ENCODE peak calls at places on chromosomes 13 and 19, in ten cellular contexts. One of them, this sample, is unnamed.

GRCh38 chr19:10565028-10565566 is 713 bp downstream of the KRI1 start:
- DNase-seq in body of pancreas: peak
- DNase-seq in fibroblast of lung: peak
- DNase-seq in kidney epithelial cell: no peak
- DNase-seq in endothelial cell of umbilical vein: peak
- DNase-seq in AG09309: no peak
- DNase-seq in astrocyte: no peak
- DNase-seq in cardiac fibroblast: peak
- DNase-seq in psoas muscle: peak
- DNase-seq in suprapubic skin: no peak
- DNase-seq in this sample: no peak

GRCh38 chr13:112469071-112469745 is 93.1 kb downstream of the SPACA7 start:
- DNase-seq in body of pancreas: no peak
- DNase-seq in fibroblast of lung: no peak
- DNase-seq in kidney epithelial cell: no peak
- DNase-seq in endothelial cell of umbilical vein: no peak
- DNase-seq in AG09309: no peak
- DNase-seq in astrocyte: no peak
- DNase-seq in cardiac fibroblast: no peak
- DNase-seq in psoas muscle: no peak
- DNase-seq in suprapubic skin: no peak
- DNase-seq in this sample: no peak

GRCh38 chr13:32048816-32049215 is 17.2 kb downstream of the FRY start:
- DNase-seq in body of pancreas: no peak
- DNase-seq in fibroblast of lung: no peak
- DNase-seq in kidney epithelial cell: no peak
- DNase-seq in endothelial cell of umbilical vein: peak
- DNase-seq in AG09309: no peak
- DNase-seq in astrocyte: no peak
- DNase-seq in cardiac fibroblast: peak
- DNase-seq in psoas muscle: no peak
- DNase-seq in suprapubic skin: no peak
- DNase-seq in this sample: peak

GRCh38 chr13:76936736-76937135 is 11.6 kb upstream of the ACOD1 start:
- DNase-seq in body of pancreas: no peak
- DNase-seq in fibroblast of lung: peak
- DNase-seq in kidney epithelial cell: no peak
- DNase-seq in endothelial cell of umbilical vein: no peak
- DNase-seq in AG09309: no peak
- DNase-seq in astrocyte: no peak
- DNase-seq in cardiac fibroblast: peak
- DNase-seq in psoas muscle: no peak
- DNase-seq in suprapubic skin: no peak
- DNase-seq in this sample: no peak

GRCh38 chr13:32838985-32839384 is 177.2 kb upstream of the KL start:
- DNase-seq in body of pancreas: peak
- DNase-seq in fibroblast of lung: peak
- DNase-seq in kidney epithelial cell: no peak
- DNase-seq in endothelial cell of umbilical vein: no peak
- DNase-seq in AG09309: no peak
- DNase-seq in astrocyte: no peak
- DNase-seq in cardiac fibroblast: peak
- DNase-seq in psoas muscle: no peak
- DNase-seq in suprapubic skin: no peak
- DNase-seq in this sample: peak

GRCh38 chr13:45882626-45883025 is 31.1 kb upstream of the SIAH3 start:
- DNase-seq in body of pancreas: no peak
- DNase-seq in fibroblast of lung: no peak
- DNase-seq in kidney epithelial cell: peak
- DNase-seq in endothelial cell of umbilical vein: no peak
- DNase-seq in AG09309: no peak
- DNase-seq in astrocyte: no peak
- DNase-seq in cardiac fibroblast: no peak
- DNase-seq in psoas muscle: no peak
- DNase-seq in suprapubic skin: no peak
- DNase-seq in this sample: no peak

GRCh38 chr19:49672131-49672919 is 4.7 kb upstream of the PRMT1 start:
- DNase-seq in body of pancreas: peak
- DNase-seq in fibroblast of lung: peak
- DNase-seq in kidney epithelial cell: no peak
- DNase-seq in endothelial cell of umbilical vein: peak
- DNase-seq in AG09309: no peak
- DNase-seq in astrocyte: peak
- DNase-seq in cardiac fibroblast: peak
- DNase-seq in psoas muscle: peak
- DNase-seq in suprapubic skin: no peak
- DNase-seq in this sample: no peak

GRCh38 chr19:39645800-39646411 is 9.8 kb upstream of the LGALS16 start:
- DNase-seq in body of pancreas: no peak
- DNase-seq in fibroblast of lung: peak
- DNase-seq in kidney epithelial cell: no peak
- DNase-seq in endothelial cell of umbilical vein: peak
- DNase-seq in AG09309: no peak
- DNase-seq in astrocyte: no peak
- DNase-seq in cardiac fibroblast: peak
- DNase-seq in psoas muscle: no peak
- DNase-seq in suprapubic skin: no peak
- DNase-seq in this sample: peak

GRCh38 chr13:62194371-62194770 is 778.7 kb upstream of the PCDH20 start:
- DNase-seq in body of pancreas: no peak
- DNase-seq in fibroblast of lung: no peak
- DNase-seq in kidney epithelial cell: no peak
- DNase-seq in endothelial cell of umbilical vein: no peak
- DNase-seq in AG09309: no peak
- DNase-seq in astrocyte: no peak
- DNase-seq in cardiac fibroblast: no peak
- DNase-seq in psoas muscle: no peak
- DNase-seq in suprapubic skin: no peak
- DNase-seq in this sample: no peak

GRCh38 chr19:57192064-57192395 is 730 bp downstream of the ZNF264 start:
- DNase-seq in body of pancreas: no peak
- DNase-seq in fibroblast of lung: no peak
- DNase-seq in kidney epithelial cell: no peak
- DNase-seq in endothelial cell of umbilical vein: no peak
- DNase-seq in AG09309: no peak
- DNase-seq in astrocyte: no peak
- DNase-seq in cardiac fibroblast: peak
- DNase-seq in psoas muscle: no peak
- DNase-seq in suprapubic skin: no peak
- DNase-seq in this sample: no peak

GRCh38 chr19:38515906-38516305 is 82.4 kb downstream of the RYR1 start:
- DNase-seq in body of pancreas: no peak
- DNase-seq in fibroblast of lung: no peak
- DNase-seq in kidney epithelial cell: no peak
- DNase-seq in endothelial cell of umbilical vein: no peak
- DNase-seq in AG09309: no peak
- DNase-seq in astrocyte: no peak
- DNase-seq in cardiac fibroblast: no peak
- DNase-seq in psoas muscle: peak
- DNase-seq in suprapubic skin: no peak
- DNase-seq in this sample: no peak

GRCh38 chr13:29924482-29924884 is 74.1 kb upstream of the UBL3 start:
- DNase-seq in body of pancreas: peak
- DNase-seq in fibroblast of lung: peak
- DNase-seq in kidney epithelial cell: peak
- DNase-seq in endothelial cell of umbilical vein: no peak
- DNase-seq in AG09309: peak
- DNase-seq in astrocyte: peak
- DNase-seq in cardiac fibroblast: peak
- DNase-seq in psoas muscle: no peak
- DNase-seq in suprapubic skin: no peak
- DNase-seq in this sample: no peak
- TF ChIP-seq CTCF in body of pancreas: no peak
- TF ChIP-seq CTCF in fibroblast of lung: no peak
- TF ChIP-seq CTCF in kidney epithelial cell: no peak
- TF ChIP-seq CTCF in endothelial cell of umbilical vein: no peak
- TF ChIP-seq CTCF in AG09309: no peak
- TF ChIP-seq CTCF in astrocyte: no peak
- TF ChIP-seq CTCF in cardiac fibroblast: no peak
- TF ChIP-seq CTCF in psoas muscle: no peak
- TF ChIP-seq CTCF in suprapubic skin: no peak
- TF ChIP-seq CTCF in this sample: no peak

GRCh38 chr19:47132522-47132852 is 1.9 kb downstream of the SAE1 start:
- DNase-seq in body of pancreas: no peak
- DNase-seq in fibroblast of lung: no peak
- DNase-seq in kidney epithelial cell: no peak
- DNase-seq in endothelial cell of umbilical vein: no peak
- DNase-seq in AG09309: no peak
- DNase-seq in astrocyte: no peak
- DNase-seq in cardiac fibroblast: no peak
- DNase-seq in psoas muscle: no peak
- DNase-seq in suprapubic skin: no peak
- DNase-seq in this sample: no peak

GRCh38 chr19:47135156-47135555 is 4.5 kb downstream of the SAE1 start:
- DNase-seq in body of pancreas: no peak
- DNase-seq in fibroblast of lung: no peak
- DNase-seq in kidney epithelial cell: no peak
- DNase-seq in endothelial cell of umbilical vein: peak
- DNase-seq in AG09309: no peak
- DNase-seq in astrocyte: no peak
- DNase-seq in cardiac fibroblast: no peak
- DNase-seq in psoas muscle: no peak
- DNase-seq in suprapubic skin: no peak
- DNase-seq in this sample: no peak

GRCh38 chr19:47133021-47133471 is 2.4 kb downstream of the SAE1 start:
- DNase-seq in body of pancreas: no peak
- DNase-seq in fibroblast of lung: no peak
- DNase-seq in kidney epithelial cell: no peak
- DNase-seq in endothelial cell of umbilical vein: no peak
- DNase-seq in AG09309: no peak
- DNase-seq in astrocyte: no peak
- DNase-seq in cardiac fibroblast: no peak
- DNase-seq in psoas muscle: no peak
- DNase-seq in suprapubic skin: no peak
- DNase-seq in this sample: no peak

GRCh38 chr19:47130589-47131168 is at the start of gene SAE1:
- DNase-seq in body of pancreas: peak
- DNase-seq in fibroblast of lung: peak
- DNase-seq in kidney epithelial cell: peak
- DNase-seq in endothelial cell of umbilical vein: peak
- DNase-seq in AG09309: peak
- DNase-seq in astrocyte: peak
- DNase-seq in cardiac fibroblast: peak
- DNase-seq in psoas muscle: peak
- DNase-seq in suprapubic skin: peak
- DNase-seq in this sample: peak

GRCh38 chr19:47134533-47134932 is 3.9 kb downstream of the SAE1 start:
- DNase-seq in body of pancreas: no peak
- DNase-seq in fibroblast of lung: no peak
- DNase-seq in kidney epithelial cell: no peak
- DNase-seq in endothelial cell of umbilical vein: no peak
- DNase-seq in AG09309: no peak
- DNase-seq in astrocyte: no peak
- DNase-seq in cardiac fibroblast: no peak
- DNase-seq in psoas muscle: no peak
- DNase-seq in suprapubic skin: no peak
- DNase-seq in this sample: no peak
- H3K4me3 ChIP-seq in body of pancreas: no peak
- H3K4me3 ChIP-seq in fibroblast of lung: peak
- H3K4me3 ChIP-seq in kidney epithelial cell: no peak
- H3K4me3 ChIP-seq in endothelial cell of umbilical vein: peak
- H3K4me3 ChIP-seq in AG09309: no peak
- H3K4me3 ChIP-seq in astrocyte: no peak
- H3K4me3 ChIP-seq in cardiac fibroblast: no peak
- H3K4me3 ChIP-seq in psoas muscle: no peak
- H3K4me3 ChIP-seq in suprapubic skin: no peak
- H3K4me3 ChIP-seq in this sample: no peak

GRCh38 chr13:91181892-91182291 is 165.6 kb upstream of the MIR17HG start:
- DNase-seq in body of pancreas: no peak
- DNase-seq in fibroblast of lung: no peak
- DNase-seq in kidney epithelial cell: no peak
- DNase-seq in endothelial cell of umbilical vein: no peak
- DNase-seq in AG09309: no peak
- DNase-seq in astrocyte: no peak
- DNase-seq in cardiac fibroblast: no peak
- DNase-seq in psoas muscle: no peak
- DNase-seq in suprapubic skin: no peak
- DNase-seq in this sample: no peak

GRCh38 chr13:91187522-91187921 is 160.0 kb upstream of the MIR17HG start:
- DNase-seq in body of pancreas: no peak
- DNase-seq in fibroblast of lung: no peak
- DNase-seq in kidney epithelial cell: no peak
- DNase-seq in endothelial cell of umbilical vein: no peak
- DNase-seq in AG09309: no peak
- DNase-seq in astrocyte: no peak
- DNase-seq in cardiac fibroblast: no peak
- DNase-seq in psoas muscle: no peak
- DNase-seq in suprapubic skin: no peak
- DNase-seq in this sample: no peak

GRCh38 chr13:91184244-91184926 is 163.1 kb upstream of the MIR17HG start:
- DNase-seq in body of pancreas: no peak
- DNase-seq in fibroblast of lung: no peak
- DNase-seq in kidney epithelial cell: no peak
- DNase-seq in endothelial cell of umbilical vein: no peak
- DNase-seq in AG09309: no peak
- DNase-seq in astrocyte: peak
- DNase-seq in cardiac fibroblast: no peak
- DNase-seq in psoas muscle: no peak
- DNase-seq in suprapubic skin: no peak
- DNase-seq in this sample: no peak

GRCh38 chr13:91185294-91185863 is 162.1 kb upstream of the MIR17HG start:
- DNase-seq in body of pancreas: no peak
- DNase-seq in fibroblast of lung: peak
- DNase-seq in kidney epithelial cell: no peak
- DNase-seq in endothelial cell of umbilical vein: peak
- DNase-seq in AG09309: no peak
- DNase-seq in astrocyte: peak
- DNase-seq in cardiac fibroblast: peak
- DNase-seq in psoas muscle: no peak
- DNase-seq in suprapubic skin: no peak
- DNase-seq in this sample: no peak
- TF ChIP-seq CTCF in body of pancreas: peak
- TF ChIP-seq CTCF in fibroblast of lung: peak
- TF ChIP-seq CTCF in kidney epithelial cell: peak
- TF ChIP-seq CTCF in endothelial cell of umbilical vein: no peak
- TF ChIP-seq CTCF in AG09309: no peak
- TF ChIP-seq CTCF in astrocyte: peak
- TF ChIP-seq CTCF in cardiac fibroblast: no peak
- TF ChIP-seq CTCF in psoas muscle: peak
- TF ChIP-seq CTCF in suprapubic skin: no peak
- TF ChIP-seq CTCF in this sample: peak

DNA sequence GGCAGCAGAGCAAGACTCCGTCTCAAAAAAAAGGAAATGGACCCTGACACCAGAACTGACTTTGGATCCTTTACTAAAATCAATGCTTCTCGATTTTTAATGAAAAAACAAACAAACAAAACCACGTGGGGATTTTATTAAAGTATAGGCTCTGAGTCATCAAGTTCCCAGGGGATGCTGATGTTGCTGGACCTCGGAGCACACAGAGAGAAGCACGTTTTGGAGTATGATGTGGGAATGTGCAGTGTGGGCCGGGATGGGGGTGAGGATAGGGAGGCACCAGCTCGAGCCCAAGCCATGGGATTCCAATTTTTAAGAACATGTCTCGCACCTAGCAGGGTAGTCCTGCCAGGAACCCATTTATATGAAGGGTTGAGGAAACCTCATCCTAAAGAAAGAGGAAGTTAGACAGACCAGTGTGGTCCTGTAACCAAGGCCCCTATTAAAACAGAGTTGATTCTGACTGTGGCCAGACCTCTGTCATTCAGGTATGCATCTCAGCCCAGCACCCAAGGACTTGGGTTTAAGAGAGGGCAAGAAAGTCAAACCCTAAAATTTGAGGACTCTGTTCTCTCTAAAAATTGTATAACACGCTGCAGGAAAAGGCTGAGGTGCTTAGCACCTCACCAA is 6.4 kb downstream of the FLT1 start:
- DNase-seq in body of pancreas: no peak
- DNase-seq in fibroblast of lung: no peak
- DNase-seq in kidney epithelial cell: no peak
- DNase-seq in endothelial cell of umbilical vein: no peak
- DNase-seq in AG09309: no peak
- DNase-seq in astrocyte: no peak
- DNase-seq in cardiac fibroblast: peak
- DNase-seq in psoas muscle: no peak
- DNase-seq in suprapubic skin: no peak
- DNase-seq in this sample: no peak
- H3K4me3 ChIP-seq in body of pancreas: no peak
- H3K4me3 ChIP-seq in fibroblast of lung: no peak
- H3K4me3 ChIP-seq in kidney epithelial cell: no peak
- H3K4me3 ChIP-seq in endothelial cell of umbilical vein: no peak
- H3K4me3 ChIP-seq in AG09309: no peak
- H3K4me3 ChIP-seq in astrocyte: no peak
- H3K4me3 ChIP-seq in cardiac fibroblast: no peak
- H3K4me3 ChIP-seq in psoas muscle: no peak
- H3K4me3 ChIP-seq in suprapubic skin: no peak
- H3K4me3 ChIP-seq in this sample: no peak